ENCODE peak calls at places on chromosome 19, in six cellular contexts. K, Y, Q, U, O and C are unnamed samples.

GRCh38 chr19:33278023-33278402 is 24.3 kb downstream of the CEBPA start:
- DNase-seq in K (no peak), U (no peak), Q (no peak), O (no peak), Y (no peak), C (no peak)

GRCh38 chr19:1223018-1223855 is 14.6 kb downstream of the CBARP start:
- DNase-seq in Q (no peak), O (peak; percentile 68), U (peak; percentile 76), Y (no peak), K (no peak), C (no peak)

GRCh38 chr19:2528543-2529173 is 52.7 kb downstream of the GADD45B start:
- DNase-seq in O (no peak), Q (no peak), Y (no peak), K (no peak), U (peak; percentile 17), C (no peak)

GRCh38 chr19:38908854-38909253 is 3.1 kb downstream of the CCER2 start:
- DNase-seq in Y (no peak), O (no peak), U (no peak), K (no peak), Q (no peak), C (no peak)

GRCh38 chr19:29779921-29780320 is 31.9 kb upstream of the CCNE1 start:
- DNase-seq in O (no peak), K (no peak), U (no peak), Q (no peak), Y (no peak), C (no peak)

GRCh38 chr19:34041922-34042521 is 130.3 kb upstream of the LSM14A start:
- DNase-seq in U (peak; percentile 71), O (peak; percentile 60), Y (peak; percentile 23), K (no peak), Q (peak; percentile 59), C (peak; percentile 51)

GRCh38 chr19:50313812-50314536 is 15.2 kb downstream of the KCNC3 start:
- DNase-seq in Y (no peak), K (no peak), U (peak; percentile 47), O (peak; percentile 45), Q (no peak), C (no peak)

GRCh38 chr19:13100031-13100588 is 2.5 kb downstream of the LYL1 start:
- DNase-seq in K (no peak), Y (peak; percentile 64), O (no peak), U (no peak), Q (no peak), C (peak; percentile 85)

GRCh38 chr19:15563325-15563794 is 51.7 kb upstream of the CYP4F8 start:
- DNase-seq in O (no peak), Q (peak; percentile 36), Y (no peak), K (no peak), U (peak; percentile 34), C (no peak)

GRCh38 chr19:16118489-16119033 is 6.9 kb downstream of the RAB8A start:
- DNase-seq in K (no peak), U (no peak), O (no peak), Q (no peak), Y (no peak), C (peak; percentile 89)

GRCh38 chr19:36006955-36007354 is 1.7 kb downstream of the SYNE4 start:
- DNase-seq in K (no peak), Q (no peak), U (no peak), O (no peak), Y (no peak), C (no peak)

GRCh38 chr19:40486017-40486416 is 19.2 kb downstream of the SPTBN4 start:
- DNase-seq in U (no peak), K (no peak), Y (no peak), O (no peak), Q (no peak), C (no peak)

GRCh38 chr19:49216076-49216475 is 58.5 kb downstream of the TRPM4 start:
- DNase-seq in Q (no peak), Y (no peak), O (no peak), K (no peak), U (no peak), C (no peak)

GRCh38 chr19:4059931-4060620 is 6.6 kb downstream of the ZBTB7A start:
- DNase-seq in O (peak; percentile 73), K (no peak), Y (peak; percentile 79), U (no peak), Q (peak; percentile 73), C (peak; percentile 66)

GRCh38 chr19:7973883-7974282 is 30.4 kb upstream of the TIMM44 start:
- DNase-seq in Y (no peak), U (no peak), Q (peak; percentile 80), K (no peak), O (no peak), C (no peak)

GRCh38 chr19:42216653-42217521 is 590 bp downstream of the DEDD2 start:
- DNase-seq in K (no peak), U (peak; percentile 86), Y (no peak), Q (peak; percentile 46), O (peak; percentile 71), C (peak; percentile 59)

GRCh38 chr19:29663861-29664752 is 1.2 kb upstream of the PLEKHF1 start:
- DNase-seq in Q (no peak), Y (no peak), O (no peak), U (no peak), K (no peak), C (no peak)

GRCh38 chr19:15869873-15870272 is 28.0 kb downstream of the CYP4F2 start:
- DNase-seq in K (no peak), O (no peak), Y (no peak), Q (no peak), U (no peak), C (no peak)

GRCh38 chr19:42497492-42498226 is 30.6 kb downstream of the CEACAM1 start:
- DNase-seq in Q (no peak), U (no peak), K (no peak), O (peak; percentile 78), Y (no peak), C (peak; percentile 57)

GRCh38 chr19:7819337-7819736 is 10.7 kb upstream of the EVI5L start:
- DNase-seq in Q (no peak), K (no peak), O (no peak), Y (no peak), U (no peak), C (peak; percentile 59)

GRCh38 chr19:55299991-55300390 is 16.2 kb downstream of the BRSK1 start:
- DNase-seq in U (no peak), O (no peak), Q (no peak), Y (no peak), K (no peak), C (no peak)

GRCh38 chr19:58294743-58295374 is 10.3 kb upstream of the ERVK3-1 start:
- DNase-seq in O (no peak), K (no peak), Q (no peak), Y (no peak), U (no peak), C (no peak)

GRCh38 chr19:15532779-15533521 is 24.6 kb downstream of the CYP4F22 start:
- DNase-seq in U (no peak), Y (no peak), Q (no peak), K (no peak), O (no peak), C (no peak)

GRCh38 chr19:33437351-33438015 is 64.0 kb downstream of the CEBPG start:
- DNase-seq in Q (peak; percentile 10), U (peak; percentile 69), K (no peak), Y (no peak), O (no peak), C (no peak)

DNA sequence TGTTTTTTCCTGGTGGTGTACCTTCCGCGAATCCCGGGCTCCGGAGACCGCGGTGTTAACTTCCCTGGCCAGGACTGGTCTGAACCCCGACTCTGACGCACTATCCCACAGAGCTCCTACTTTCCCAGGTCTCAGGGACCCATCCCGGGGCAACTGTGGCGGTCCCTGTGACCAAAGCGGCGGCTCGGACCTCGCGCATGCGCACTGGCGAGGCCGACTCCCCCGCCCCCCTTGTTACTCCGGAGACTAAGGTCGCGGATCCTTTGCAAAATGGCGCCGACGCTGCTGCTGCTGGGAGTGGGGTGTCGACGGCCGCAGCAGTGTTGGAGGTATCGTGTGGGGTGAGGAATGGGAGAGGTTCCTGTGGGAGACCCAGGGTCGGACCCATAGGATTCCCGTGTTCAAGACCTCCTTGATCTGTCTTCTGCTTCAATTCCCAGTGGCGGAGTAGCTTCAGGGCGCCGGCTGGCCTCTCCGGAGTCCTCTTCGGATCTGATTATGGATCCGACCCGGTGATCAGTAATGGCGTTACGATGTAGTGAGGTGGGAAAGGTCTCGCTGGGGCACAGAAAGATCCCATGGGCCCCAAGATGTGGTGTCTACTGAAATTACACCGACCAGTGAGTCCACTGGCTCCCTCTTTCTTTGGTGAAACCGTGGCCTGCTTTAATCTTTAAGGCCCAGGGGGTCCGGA is 66.6 kb upstream of the ZNF527 start:
- DNase-seq in U (peak; percentile 73), Y (no peak), O (peak; percentile 41), K (no peak), Q (peak; percentile 68), C (no peak)
- H3K4me3 ChIP-seq in U (no peak overlapping the region), Y (no peak overlapping the region), O (peak overlapping the region; percentile 13), K (peak overlapping the region; percentile 48), Q (peak overlapping the region; percentile 78), C (no peak overlapping the region)

GRCh38 chr19:57290970-57291369 is 10.7 kb downstream of the ZNF460 start:
- DNase-seq in Q (no peak), K (no peak), O (no peak), Y (no peak), U (no peak), C (no peak)

GRCh38 chr19:57288373-57288772 is 8.1 kb downstream of the ZNF460 start:
- DNase-seq in O (no peak), U (no peak), Q (no peak), Y (no peak), K (no peak), C (no peak)

DNA sequence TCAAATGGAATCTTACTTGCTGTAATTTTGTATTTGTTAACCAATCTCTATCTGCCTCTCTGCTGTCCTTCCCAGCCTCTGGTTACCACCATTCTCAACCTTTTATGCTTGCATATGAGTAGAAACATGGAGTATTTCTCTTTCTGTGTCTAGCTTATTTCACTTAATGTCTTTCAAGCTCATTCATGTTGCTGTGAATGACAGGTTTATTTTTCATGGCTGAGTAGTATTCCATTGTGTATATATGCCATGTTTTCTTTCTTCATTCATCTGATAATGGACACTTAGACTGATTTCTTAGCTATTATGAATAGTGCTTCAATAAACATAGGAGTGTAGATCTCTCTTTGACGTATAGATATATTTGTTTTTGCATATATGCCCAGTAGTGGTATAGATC is 13.4 kb downstream of the ZNF460 start:
- DNase-seq in Q (no peak), O (no peak), K (no peak), Y (no peak), U (no peak), C (no peak)
- H3K36me3 ChIP-seq in Q (peaks cover 97% of the 10 kb centered on the region), O (peaks cover 24% of the 10 kb centered on the region), K (peaks cover 97% of the 10 kb centered on the region), Y (peaks cover 48% of the 10 kb centered on the region), U (peaks cover 94% of the 10 kb centered on the region), C (peaks cover 27% of the 10 kb centered on the region)

GRCh38 chr19:5337886-5338595 is 2.6 kb downstream of the PTPRS start:
- DNase-seq in K (no peak), Q (no peak), O (no peak), U (no peak), Y (no peak), C (no peak)
- H3K4me3 ChIP-seq in K (no peak overlapping the region), Q (no peak overlapping the region), O (no peak overlapping the region), U (no peak overlapping the region), Y (no peak overlapping the region), C (no peak overlapping the region)

DNA sequence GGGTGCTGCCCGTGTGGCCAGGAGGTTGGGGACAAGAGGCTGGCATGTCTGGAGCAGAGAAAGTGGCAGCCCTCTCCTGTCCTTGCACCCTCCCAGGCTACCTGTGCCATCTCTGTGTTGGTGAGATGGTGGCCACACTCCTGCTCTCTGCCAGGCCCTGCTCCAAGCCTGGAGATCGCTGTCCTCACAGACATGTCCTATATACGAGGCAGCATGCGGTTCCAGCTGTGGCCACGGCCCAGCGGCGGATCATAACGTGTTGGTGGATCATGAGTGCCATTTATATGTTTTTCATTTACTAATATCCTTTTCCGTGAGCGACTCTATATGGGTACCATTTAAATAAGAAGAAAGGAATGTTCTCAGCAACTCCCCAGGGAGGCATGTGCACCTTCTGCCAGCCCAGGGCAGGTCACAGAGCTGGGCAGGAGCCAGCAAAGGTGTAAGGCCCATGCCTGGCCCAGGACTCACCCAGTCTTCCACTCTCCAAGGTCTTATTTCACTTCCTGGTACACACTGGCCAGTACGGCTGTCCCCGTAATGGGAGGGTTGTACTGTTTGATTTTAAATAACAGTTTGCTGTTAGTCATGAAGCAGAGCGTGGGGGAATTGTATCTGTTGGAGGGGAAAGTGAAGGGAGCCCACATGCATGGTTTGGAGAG is 47.2 kb upstream of the LDLR start:
- DNase-seq in Q (no peak), U (no peak), K (no peak), Y (no peak), O (no peak), C (no peak)
- H3K36me3 ChIP-seq in Q (peaks cover 72% of the 10 kb centered on the region), U (peaks cover 40% of the 10 kb centered on the region), K (peaks cover 49% of the 10 kb centered on the region), Y (peaks cover 14% of the 10 kb centered on the region), O (peaks cover 3% of the 10 kb centered on the region), C (peaks cover 17% of the 10 kb centered on the region)